ENCODE peak calls at places on chromosomes 4 and X, in seven cellular contexts. R, I, P, G, U, N and W are unnamed samples.

GRCh38 chr4:133151681-133152329 is 2.7 kb downstream of the PCDH10 start:
- DNase-seq in R (no peak), I (peak), P (peak), G (no peak), U (peak), N (no peak), W (no peak)

GRCh38 chrX:139877710-139878414 is 55.0 kb downstream of the ATP11C start:
- DNase-seq in R (no peak), I (peak), P (no peak), G (no peak), U (no peak), N (peak), W (no peak)

GRCh38 chr4:119480331-119480730 is 148.3 kb downstream of the PDE5A start:
- DNase-seq in R (no peak), I (no peak), P (no peak), G (no peak), U (no peak), N (no peak), W (no peak)

GRCh38 chr4:183971938-183972490 is 66.9 kb downstream of the STOX2 start:
- DNase-seq in R (no peak), I (peak), P (no peak), G (no peak), U (no peak), N (no peak), W (no peak)

GRCh38 chr4:107665001-107665400 is 55.0 kb downstream of the PAPSS1 start:
- DNase-seq in R (no peak), I (peak), P (no peak), G (no peak), U (peak), N (no peak), W (no peak)

GRCh38 chr4:115113382-115114106 is at the start of gene NDST4:
- DNase-seq in R (no peak), I (peak), P (no peak), G (no peak), U (peak), N (peak), W (no peak)

GRCh38 chrX:20515841-20516461 is 249.2 kb upstream of the RPS6KA3 start:
- DNase-seq in R (no peak), I (peak), P (no peak), G (peak), U (peak), N (peak), W (peak)

GRCh38 chrX:130909469-130910136 is 6.6 kb upstream of the ENOX2 start:
- DNase-seq in R (no peak), I (no peak), P (no peak), G (no peak), U (peak), N (peak), W (no peak)

GRCh38 chr4:86685401-86685800 is 91.3 kb downstream of the PTPN13 start:
- DNase-seq in R (no peak), I (peak), P (no peak), G (no peak), U (peak), N (peak), W (no peak)

GRCh38 chr4:54281060-54281781 is 52.1 kb downstream of the PDGFRA start:
- DNase-seq in R (no peak), I (peak), P (no peak), G (peak), U (peak), N (peak), W (peak)

DNA sequence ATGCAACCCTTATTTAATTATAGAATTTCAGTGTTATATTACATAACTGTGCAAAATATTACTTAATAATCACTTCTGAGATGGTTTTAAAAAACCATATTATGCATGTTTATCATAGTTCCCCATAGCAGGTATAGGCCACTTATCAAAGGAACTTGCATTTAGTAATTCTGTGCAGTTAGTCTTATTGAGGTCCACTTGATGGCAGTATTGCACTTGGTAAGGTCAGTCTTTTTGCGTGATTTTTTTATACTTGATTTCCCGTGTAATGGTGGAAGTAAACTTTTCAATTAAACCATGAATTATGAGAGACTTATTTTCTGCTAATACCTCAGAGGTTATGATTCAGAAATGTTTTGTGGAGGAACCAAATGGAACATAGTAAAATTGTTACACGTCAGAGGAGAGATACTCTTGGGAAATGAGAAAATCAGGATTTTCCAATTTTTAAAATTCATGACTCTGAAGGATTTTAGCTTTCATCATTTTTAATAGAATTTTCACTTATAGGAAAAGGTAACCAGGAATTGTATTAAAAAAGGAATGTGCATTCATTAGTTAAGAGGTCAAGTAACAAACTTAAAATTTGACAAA is 230.0 kb downstream of the CCSER1 start:
- DNase-seq in R (no peak), I (peak), P (no peak), G (peak), U (peak), N (peak), W (peak)
- H3K4me3 ChIP-seq in R (no peak), I (no peak), P (no peak), G (no peak), U (no peak), N (no peak), W (no peak)

GRCh38 chr4:40986375-40986774 is 228.0 kb downstream of the APBB2 start:
- DNase-seq in R (no peak), I (peak), P (no peak), G (no peak), U (no peak), N (no peak), W (no peak)
- TF ChIP-seq CTCF in R (no peak), I (no peak), P (no peak), G (no peak), U (no peak), N (no peak), W (no peak)

GRCh38 chrX:39760930-39761329 is 336.8 kb downstream of the BCOR start:
- DNase-seq in R (no peak), I (no peak), P (no peak), G (no peak), U (no peak), N (no peak), W (no peak)

GRCh38 chrX:39757971-39758370 is 339.8 kb downstream of the BCOR start:
- DNase-seq in R (peak), I (peak), P (no peak), G (no peak), U (no peak), N (peak), W (peak)

GRCh38 chrX:39762266-39762841 is 335.4 kb downstream of the BCOR start:
- DNase-seq in R (no peak), I (peak), P (no peak), G (no peak), U (peak), N (peak), W (no peak)

GRCh38 chrX:39758791-39759525 is 338.8 kb downstream of the BCOR start:
- DNase-seq in R (no peak), I (no peak), P (no peak), G (no peak), U (no peak), N (no peak), W (no peak)

DNA sequence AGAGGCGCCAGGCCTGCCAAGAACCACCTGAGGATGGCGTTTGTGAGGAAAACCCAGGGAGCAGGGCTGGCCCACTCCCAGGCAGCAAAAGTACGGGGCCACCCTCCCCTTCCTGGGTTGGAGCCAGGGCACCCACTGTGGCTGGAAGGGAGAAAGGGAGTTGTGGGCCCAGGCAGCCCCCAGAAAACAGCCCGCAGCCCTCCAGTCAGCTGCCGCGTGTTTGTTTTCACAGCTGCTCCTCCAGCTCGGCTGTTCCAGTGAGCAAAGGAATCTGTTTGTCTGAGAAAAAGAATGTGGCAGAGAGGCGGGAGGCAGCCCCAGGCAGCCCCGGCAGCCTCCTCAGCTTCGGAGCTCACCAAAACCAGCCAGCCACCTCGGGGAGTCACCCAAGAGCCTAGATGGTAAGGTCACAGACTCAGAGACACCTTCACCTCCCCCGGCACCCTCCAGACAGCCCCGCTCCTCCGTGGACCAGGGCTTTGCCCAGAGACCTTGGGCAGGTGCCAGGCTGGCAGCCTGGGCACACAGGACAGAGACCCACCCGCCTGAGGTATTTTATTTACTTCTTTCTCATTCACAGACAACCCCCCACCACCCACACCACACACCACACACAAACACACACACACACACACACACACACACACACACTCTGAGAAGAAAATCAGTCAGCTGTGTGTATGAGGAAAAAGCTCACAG is 338.1 kb downstream of the BCOR start:
- DNase-seq in R (peak), I (peak), P (no peak), G (no peak), U (peak), N (peak), W (peak)
- H3K4me3 ChIP-seq in R (no peak), I (no peak), P (no peak), G (no peak), U (no peak), N (no peak), W (peak)

GRCh38 chrX:107775000-107775733 is 420 bp downstream of the TSC22D3 start:
- DNase-seq in R (no peak), I (no peak), P (peak), G (no peak), U (no peak), N (no peak), W (no peak)
- TF ChIP-seq CTCF in R (no peak), I (no peak), P (no peak), G (no peak), U (peak), N (no peak), W (no peak)